ENCODE peak calls at places on chromosomes 5 and 9, in seven cellular contexts. One of them, this sample, is unnamed.

GRCh38 chr9:15149450-15149849 is 157.6 kb downstream of the TTC39B start:
- DNase-seq in GM13977: no peak
- DNase-seq in activated CD8-positive, alpha-beta memory T cell treated with anti-CD3 and anti-CD28 coated beads for 4 hours: no peak
- DNase-seq in stimulated activated CD8-positive, alpha-beta memory T cell treated with anti-CD3 and anti-CD28 coated beads, Interleukin-12 subunit alpha, Interleukin-12 subunit beta, amount 100 ng/mL, for 4 hours: no peak
- DNase-seq in caudate nucleus: no peak
- DNase-seq in amygdala: no peak
- DNase-seq in Calu3: no peak
- DNase-seq in this sample: no peak

GRCh38 chr5:119400248-119400647 is 44.4 kb downstream of the TNFAIP8 start:
- DNase-seq in GM13977: no peak
- DNase-seq in activated CD8-positive, alpha-beta memory T cell treated with anti-CD3 and anti-CD28 coated beads for 4 hours: no peak
- DNase-seq in stimulated activated CD8-positive, alpha-beta memory T cell treated with anti-CD3 and anti-CD28 coated beads, Interleukin-12 subunit alpha, Interleukin-12 subunit beta, amount 100 ng/mL, for 4 hours: no peak
- DNase-seq in caudate nucleus: no peak
- DNase-seq in amygdala: no peak
- DNase-seq in Calu3: no peak
- DNase-seq in this sample: no peak

GRCh38 chr5:6448622-6449464 is at the start of gene UBE2QL1:
- DNase-seq in GM13977: peak; percentile 68
- DNase-seq in activated CD8-positive, alpha-beta memory T cell treated with anti-CD3 and anti-CD28 coated beads for 4 hours: no peak
- DNase-seq in stimulated activated CD8-positive, alpha-beta memory T cell treated with anti-CD3 and anti-CD28 coated beads, Interleukin-12 subunit alpha, Interleukin-12 subunit beta, amount 100 ng/mL, for 4 hours: no peak
- DNase-seq in caudate nucleus: no peak
- DNase-seq in amygdala: no peak
- DNase-seq in Calu3: no peak
- DNase-seq in this sample: peak; percentile 41

GRCh38 chr5:150623152-150623877 is 17.1 kb upstream of the SYNPO start:
- DNase-seq in GM13977: peak; percentile 78
- DNase-seq in activated CD8-positive, alpha-beta memory T cell treated with anti-CD3 and anti-CD28 coated beads for 4 hours: no peak
- DNase-seq in stimulated activated CD8-positive, alpha-beta memory T cell treated with anti-CD3 and anti-CD28 coated beads, Interleukin-12 subunit alpha, Interleukin-12 subunit beta, amount 100 ng/mL, for 4 hours: no peak
- DNase-seq in caudate nucleus: no peak
- DNase-seq in amygdala: no peak
- DNase-seq in Calu3: no peak
- DNase-seq in this sample: no peak

GRCh38 chr5:4511996-4512656 is 628.0 kb upstream of the ADAMTS16 start:
- DNase-seq in GM13977: no peak
- DNase-seq in activated CD8-positive, alpha-beta memory T cell treated with anti-CD3 and anti-CD28 coated beads for 4 hours: no peak
- DNase-seq in stimulated activated CD8-positive, alpha-beta memory T cell treated with anti-CD3 and anti-CD28 coated beads, Interleukin-12 subunit alpha, Interleukin-12 subunit beta, amount 100 ng/mL, for 4 hours: no peak
- DNase-seq in caudate nucleus: no peak
- DNase-seq in amygdala: no peak
- DNase-seq in Calu3: no peak
- DNase-seq in this sample: no peak

GRCh38 chr5:14816999-14817761 is 54.4 kb downstream of the ANKH start:
- DNase-seq in GM13977: no peak
- DNase-seq in activated CD8-positive, alpha-beta memory T cell treated with anti-CD3 and anti-CD28 coated beads for 4 hours: no peak
- DNase-seq in stimulated activated CD8-positive, alpha-beta memory T cell treated with anti-CD3 and anti-CD28 coated beads, Interleukin-12 subunit alpha, Interleukin-12 subunit beta, amount 100 ng/mL, for 4 hours: no peak
- DNase-seq in caudate nucleus: no peak
- DNase-seq in amygdala: no peak
- DNase-seq in Calu3: no peak
- DNase-seq in this sample: no peak

GRCh38 chr5:68440666-68441065 is 225.1 kb downstream of the PIK3R1 start:
- DNase-seq in GM13977: no peak
- DNase-seq in activated CD8-positive, alpha-beta memory T cell treated with anti-CD3 and anti-CD28 coated beads for 4 hours: no peak
- DNase-seq in stimulated activated CD8-positive, alpha-beta memory T cell treated with anti-CD3 and anti-CD28 coated beads, Interleukin-12 subunit alpha, Interleukin-12 subunit beta, amount 100 ng/mL, for 4 hours: no peak
- DNase-seq in caudate nucleus: no peak
- DNase-seq in amygdala: no peak
- DNase-seq in Calu3: no peak
- DNase-seq in this sample: no peak

GRCh38 chr5:73692981-73693380 is 67.0 kb downstream of the ARHGEF28 start:
- DNase-seq in GM13977: no peak
- DNase-seq in activated CD8-positive, alpha-beta memory T cell treated with anti-CD3 and anti-CD28 coated beads for 4 hours: no peak
- DNase-seq in stimulated activated CD8-positive, alpha-beta memory T cell treated with anti-CD3 and anti-CD28 coated beads, Interleukin-12 subunit alpha, Interleukin-12 subunit beta, amount 100 ng/mL, for 4 hours: no peak
- DNase-seq in caudate nucleus: no peak
- DNase-seq in amygdala: no peak
- DNase-seq in Calu3: no peak
- DNase-seq in this sample: no peak

GRCh38 chr5:135038829-135039525 is 4.9 kb upstream of the PITX1 start:
- DNase-seq in GM13977: no peak
- DNase-seq in activated CD8-positive, alpha-beta memory T cell treated with anti-CD3 and anti-CD28 coated beads for 4 hours: no peak
- DNase-seq in stimulated activated CD8-positive, alpha-beta memory T cell treated with anti-CD3 and anti-CD28 coated beads, Interleukin-12 subunit alpha, Interleukin-12 subunit beta, amount 100 ng/mL, for 4 hours: no peak
- DNase-seq in caudate nucleus: no peak
- DNase-seq in amygdala: no peak
- DNase-seq in Calu3: peak; percentile 50
- DNase-seq in this sample: no peak

GRCh38 chr9:79877943-79878612 is 306.3 kb downstream of the TLE4 start:
- DNase-seq in GM13977: no peak
- DNase-seq in activated CD8-positive, alpha-beta memory T cell treated with anti-CD3 and anti-CD28 coated beads for 4 hours: no peak
- DNase-seq in stimulated activated CD8-positive, alpha-beta memory T cell treated with anti-CD3 and anti-CD28 coated beads, Interleukin-12 subunit alpha, Interleukin-12 subunit beta, amount 100 ng/mL, for 4 hours: no peak
- DNase-seq in caudate nucleus: no peak
- DNase-seq in amygdala: no peak
- DNase-seq in Calu3: no peak
- DNase-seq in this sample: no peak

GRCh38 chr5:53069626-53070025 is 39.9 kb downstream of the MOCS2 start:
- DNase-seq in GM13977: no peak
- DNase-seq in activated CD8-positive, alpha-beta memory T cell treated with anti-CD3 and anti-CD28 coated beads for 4 hours: no peak
- DNase-seq in stimulated activated CD8-positive, alpha-beta memory T cell treated with anti-CD3 and anti-CD28 coated beads, Interleukin-12 subunit alpha, Interleukin-12 subunit beta, amount 100 ng/mL, for 4 hours: no peak
- DNase-seq in caudate nucleus: no peak
- DNase-seq in amygdala: no peak
- DNase-seq in Calu3: no peak
- DNase-seq in this sample: no peak

GRCh38 chr9:96193356-96193755 is 108.6 kb downstream of the HSD17B3 start:
- DNase-seq in GM13977: no peak
- DNase-seq in activated CD8-positive, alpha-beta memory T cell treated with anti-CD3 and anti-CD28 coated beads for 4 hours: no peak
- DNase-seq in stimulated activated CD8-positive, alpha-beta memory T cell treated with anti-CD3 and anti-CD28 coated beads, Interleukin-12 subunit alpha, Interleukin-12 subunit beta, amount 100 ng/mL, for 4 hours: no peak
- DNase-seq in caudate nucleus: no peak
- DNase-seq in amygdala: no peak
- DNase-seq in Calu3: no peak
- DNase-seq in this sample: no peak

GRCh38 chr5:935510-936084 is 42.9 kb downstream of the TRIP13 start:
- DNase-seq in GM13977: no peak
- DNase-seq in activated CD8-positive, alpha-beta memory T cell treated with anti-CD3 and anti-CD28 coated beads for 4 hours: no peak
- DNase-seq in stimulated activated CD8-positive, alpha-beta memory T cell treated with anti-CD3 and anti-CD28 coated beads, Interleukin-12 subunit alpha, Interleukin-12 subunit beta, amount 100 ng/mL, for 4 hours: no peak
- DNase-seq in caudate nucleus: no peak
- DNase-seq in amygdala: no peak
- DNase-seq in Calu3: no peak
- DNase-seq in this sample: no peak

GRCh38 chr5:8750100-8750499 is 795.8 kb downstream of the SEMA5A start:
- DNase-seq in GM13977: no peak
- DNase-seq in activated CD8-positive, alpha-beta memory T cell treated with anti-CD3 and anti-CD28 coated beads for 4 hours: no peak
- DNase-seq in stimulated activated CD8-positive, alpha-beta memory T cell treated with anti-CD3 and anti-CD28 coated beads, Interleukin-12 subunit alpha, Interleukin-12 subunit beta, amount 100 ng/mL, for 4 hours: no peak
- DNase-seq in caudate nucleus: no peak
- DNase-seq in amygdala: no peak
- DNase-seq in Calu3: no peak
- DNase-seq in this sample: no peak

GRCh38 chr5:135242021-135242480 is 157.0 kb downstream of the MACROH2A1 start:
- DNase-seq in GM13977: no peak
- DNase-seq in activated CD8-positive, alpha-beta memory T cell treated with anti-CD3 and anti-CD28 coated beads for 4 hours: no peak
- DNase-seq in stimulated activated CD8-positive, alpha-beta memory T cell treated with anti-CD3 and anti-CD28 coated beads, Interleukin-12 subunit alpha, Interleukin-12 subunit beta, amount 100 ng/mL, for 4 hours: no peak
- DNase-seq in caudate nucleus: no peak
- DNase-seq in amygdala: no peak
- DNase-seq in Calu3: no peak
- DNase-seq in this sample: no peak

GRCh38 chr9:86705474-86705873 is 241.8 kb downstream of the GAS1 start:
- DNase-seq in GM13977: no peak
- DNase-seq in activated CD8-positive, alpha-beta memory T cell treated with anti-CD3 and anti-CD28 coated beads for 4 hours: no peak
- DNase-seq in stimulated activated CD8-positive, alpha-beta memory T cell treated with anti-CD3 and anti-CD28 coated beads, Interleukin-12 subunit alpha, Interleukin-12 subunit beta, amount 100 ng/mL, for 4 hours: no peak
- DNase-seq in caudate nucleus: no peak
- DNase-seq in amygdala: no peak
- DNase-seq in Calu3: no peak
- DNase-seq in this sample: no peak

GRCh38 chr9:106284300-106284699 is 578.7 kb upstream of the ZNF462 start:
- DNase-seq in GM13977: no peak
- DNase-seq in activated CD8-positive, alpha-beta memory T cell treated with anti-CD3 and anti-CD28 coated beads for 4 hours: no peak
- DNase-seq in stimulated activated CD8-positive, alpha-beta memory T cell treated with anti-CD3 and anti-CD28 coated beads, Interleukin-12 subunit alpha, Interleukin-12 subunit beta, amount 100 ng/mL, for 4 hours: no peak
- DNase-seq in caudate nucleus: no peak
- DNase-seq in amygdala: no peak
- DNase-seq in Calu3: no peak
- DNase-seq in this sample: no peak

GRCh38 chr5:38463634-38464521 is 92.6 kb downstream of the LIFR start:
- DNase-seq in GM13977: no peak
- DNase-seq in activated CD8-positive, alpha-beta memory T cell treated with anti-CD3 and anti-CD28 coated beads for 4 hours: no peak
- DNase-seq in stimulated activated CD8-positive, alpha-beta memory T cell treated with anti-CD3 and anti-CD28 coated beads, Interleukin-12 subunit alpha, Interleukin-12 subunit beta, amount 100 ng/mL, for 4 hours: no peak
- DNase-seq in caudate nucleus: no peak
- DNase-seq in amygdala: no peak
- DNase-seq in Calu3: no peak
- DNase-seq in this sample: no peak

GRCh38 chr5:132853323-132853722 is 12.9 kb downstream of the GDF9 start:
- DNase-seq in GM13977: no peak
- DNase-seq in activated CD8-positive, alpha-beta memory T cell treated with anti-CD3 and anti-CD28 coated beads for 4 hours: no peak
- DNase-seq in stimulated activated CD8-positive, alpha-beta memory T cell treated with anti-CD3 and anti-CD28 coated beads, Interleukin-12 subunit alpha, Interleukin-12 subunit beta, amount 100 ng/mL, for 4 hours: no peak
- DNase-seq in caudate nucleus: no peak
- DNase-seq in amygdala: no peak
- DNase-seq in Calu3: no peak
- DNase-seq in this sample: no peak

GRCh38 chr5:94847726-94848125 is 229.3 kb downstream of the SLF1 start:
- DNase-seq in GM13977: no peak
- DNase-seq in activated CD8-positive, alpha-beta memory T cell treated with anti-CD3 and anti-CD28 coated beads for 4 hours: no peak
- DNase-seq in stimulated activated CD8-positive, alpha-beta memory T cell treated with anti-CD3 and anti-CD28 coated beads, Interleukin-12 subunit alpha, Interleukin-12 subunit beta, amount 100 ng/mL, for 4 hours: no peak
- DNase-seq in caudate nucleus: no peak
- DNase-seq in amygdala: no peak
- DNase-seq in Calu3: no peak
- DNase-seq in this sample: no peak

GRCh38 chr5:151947924-151948323 is 23.3 kb upstream of the GLRA1 start:
- DNase-seq in GM13977: peak; percentile 12
- DNase-seq in activated CD8-positive, alpha-beta memory T cell treated with anti-CD3 and anti-CD28 coated beads for 4 hours: no peak
- DNase-seq in stimulated activated CD8-positive, alpha-beta memory T cell treated with anti-CD3 and anti-CD28 coated beads, Interleukin-12 subunit alpha, Interleukin-12 subunit beta, amount 100 ng/mL, for 4 hours: no peak
- DNase-seq in caudate nucleus: no peak
- DNase-seq in amygdala: no peak
- DNase-seq in Calu3: no peak
- DNase-seq in this sample: no peak

GRCh38 chr5:75660678-75661465 is 49.6 kb downstream of the ANKDD1B start:
- DNase-seq in GM13977: no peak
- DNase-seq in activated CD8-positive, alpha-beta memory T cell treated with anti-CD3 and anti-CD28 coated beads for 4 hours: no peak
- DNase-seq in stimulated activated CD8-positive, alpha-beta memory T cell treated with anti-CD3 and anti-CD28 coated beads, Interleukin-12 subunit alpha, Interleukin-12 subunit beta, amount 100 ng/mL, for 4 hours: no peak
- DNase-seq in caudate nucleus: no peak
- DNase-seq in amygdala: no peak
- DNase-seq in Calu3: no peak
- DNase-seq in this sample: no peak

GRCh38 chr9:113479150-113479761 is 15.7 kb downstream of the RGS3 start:
- DNase-seq in GM13977: no peak
- DNase-seq in activated CD8-positive, alpha-beta memory T cell treated with anti-CD3 and anti-CD28 coated beads for 4 hours: peak; percentile 15
- DNase-seq in stimulated activated CD8-positive, alpha-beta memory T cell treated with anti-CD3 and anti-CD28 coated beads, Interleukin-12 subunit alpha, Interleukin-12 subunit beta, amount 100 ng/mL, for 4 hours: peak; percentile 9
- DNase-seq in caudate nucleus: no peak
- DNase-seq in amygdala: no peak
- DNase-seq in Calu3: peak; percentile 23
- DNase-seq in this sample: no peak

GRCh38 chr5:171850354-171850947 is 64.8 kb downstream of the SMIM23 start:
- DNase-seq in GM13977: no peak
- DNase-seq in activated CD8-positive, alpha-beta memory T cell treated with anti-CD3 and anti-CD28 coated beads for 4 hours: no peak
- DNase-seq in stimulated activated CD8-positive, alpha-beta memory T cell treated with anti-CD3 and anti-CD28 coated beads, Interleukin-12 subunit alpha, Interleukin-12 subunit beta, amount 100 ng/mL, for 4 hours: no peak
- DNase-seq in caudate nucleus: no peak
- DNase-seq in amygdala: no peak
- DNase-seq in Calu3: no peak
- DNase-seq in this sample: no peak

GRCh38 chr5:71596169-71596568 is 9.0 kb downstream of the MCCC2 start:
- DNase-seq in GM13977: no peak
- DNase-seq in activated CD8-positive, alpha-beta memory T cell treated with anti-CD3 and anti-CD28 coated beads for 4 hours: no peak
- DNase-seq in stimulated activated CD8-positive, alpha-beta memory T cell treated with anti-CD3 and anti-CD28 coated beads, Interleukin-12 subunit alpha, Interleukin-12 subunit beta, amount 100 ng/mL, for 4 hours: no peak
- DNase-seq in caudate nucleus: no peak
- DNase-seq in amygdala: no peak
- DNase-seq in Calu3: no peak
- DNase-seq in this sample: no peak

GRCh38 chr5:158205992-158206391 is 347.0 kb upstream of the CLINT1 start:
- DNase-seq in GM13977: no peak
- DNase-seq in activated CD8-positive, alpha-beta memory T cell treated with anti-CD3 and anti-CD28 coated beads for 4 hours: no peak
- DNase-seq in stimulated activated CD8-positive, alpha-beta memory T cell treated with anti-CD3 and anti-CD28 coated beads, Interleukin-12 subunit alpha, Interleukin-12 subunit beta, amount 100 ng/mL, for 4 hours: no peak
- DNase-seq in caudate nucleus: no peak
- DNase-seq in amygdala: no peak
- DNase-seq in Calu3: no peak
- DNase-seq in this sample: no peak

GRCh38 chr5:136631176-136631575 is 265.8 kb upstream of the TRPC7 start:
- DNase-seq in GM13977: no peak
- DNase-seq in activated CD8-positive, alpha-beta memory T cell treated with anti-CD3 and anti-CD28 coated beads for 4 hours: no peak
- DNase-seq in stimulated activated CD8-positive, alpha-beta memory T cell treated with anti-CD3 and anti-CD28 coated beads, Interleukin-12 subunit alpha, Interleukin-12 subunit beta, amount 100 ng/mL, for 4 hours: no peak
- DNase-seq in caudate nucleus: no peak
- DNase-seq in amygdala: no peak
- DNase-seq in Calu3: no peak
- DNase-seq in this sample: no peak

GRCh38 chr9:4371108-4371507 is 71.2 kb upstream of the GLIS3 start:
- DNase-seq in GM13977: no peak
- DNase-seq in activated CD8-positive, alpha-beta memory T cell treated with anti-CD3 and anti-CD28 coated beads for 4 hours: no peak
- DNase-seq in stimulated activated CD8-positive, alpha-beta memory T cell treated with anti-CD3 and anti-CD28 coated beads, Interleukin-12 subunit alpha, Interleukin-12 subunit beta, amount 100 ng/mL, for 4 hours: no peak
- DNase-seq in caudate nucleus: no peak
- DNase-seq in amygdala: no peak
- DNase-seq in Calu3: no peak
- DNase-seq in this sample: no peak

GRCh38 chr9:101574773-101575333 is 19.9 kb downstream of the PPP3R2 start:
- DNase-seq in GM13977: no peak
- DNase-seq in activated CD8-positive, alpha-beta memory T cell treated with anti-CD3 and anti-CD28 coated beads for 4 hours: no peak
- DNase-seq in stimulated activated CD8-positive, alpha-beta memory T cell treated with anti-CD3 and anti-CD28 coated beads, Interleukin-12 subunit alpha, Interleukin-12 subunit beta, amount 100 ng/mL, for 4 hours: no peak
- DNase-seq in caudate nucleus: no peak
- DNase-seq in amygdala: no peak
- DNase-seq in Calu3: no peak
- DNase-seq in this sample: no peak

GRCh38 chr9:18706648-18707047 is 232.7 kb downstream of the ADAMTSL1 start:
- DNase-seq in GM13977: no peak
- DNase-seq in activated CD8-positive, alpha-beta memory T cell treated with anti-CD3 and anti-CD28 coated beads for 4 hours: no peak
- DNase-seq in stimulated activated CD8-positive, alpha-beta memory T cell treated with anti-CD3 and anti-CD28 coated beads, Interleukin-12 subunit alpha, Interleukin-12 subunit beta, amount 100 ng/mL, for 4 hours: no peak
- DNase-seq in caudate nucleus: no peak
- DNase-seq in amygdala: no peak
- DNase-seq in Calu3: no peak
- DNase-seq in this sample: no peak

GRCh38 chr5:74919487-74919886 is 53.3 kb upstream of the FAM169A start:
- DNase-seq in GM13977: peak; percentile 60
- DNase-seq in activated CD8-positive, alpha-beta memory T cell treated with anti-CD3 and anti-CD28 coated beads for 4 hours: no peak
- DNase-seq in stimulated activated CD8-positive, alpha-beta memory T cell treated with anti-CD3 and anti-CD28 coated beads, Interleukin-12 subunit alpha, Interleukin-12 subunit beta, amount 100 ng/mL, for 4 hours: no peak
- DNase-seq in caudate nucleus: peak; percentile 7
- DNase-seq in amygdala: no peak
- DNase-seq in Calu3: no peak
- DNase-seq in this sample: peak; percentile 37

GRCh38 chr5:132094393-132095076 is 20.9 kb downstream of the CSF2 start:
- DNase-seq in GM13977: no peak
- DNase-seq in activated CD8-positive, alpha-beta memory T cell treated with anti-CD3 and anti-CD28 coated beads for 4 hours: no peak
- DNase-seq in stimulated activated CD8-positive, alpha-beta memory T cell treated with anti-CD3 and anti-CD28 coated beads, Interleukin-12 subunit alpha, Interleukin-12 subunit beta, amount 100 ng/mL, for 4 hours: no peak
- DNase-seq in caudate nucleus: no peak
- DNase-seq in amygdala: no peak
- DNase-seq in Calu3: peak; percentile 61
- DNase-seq in this sample: no peak

GRCh38 chr5:157162919-157163510 is 3.0 kb downstream of the GARIN3 start:
- DNase-seq in GM13977: no peak
- DNase-seq in activated CD8-positive, alpha-beta memory T cell treated with anti-CD3 and anti-CD28 coated beads for 4 hours: no peak
- DNase-seq in stimulated activated CD8-positive, alpha-beta memory T cell treated with anti-CD3 and anti-CD28 coated beads, Interleukin-12 subunit alpha, Interleukin-12 subunit beta, amount 100 ng/mL, for 4 hours: no peak
- DNase-seq in caudate nucleus: no peak
- DNase-seq in amygdala: no peak
- DNase-seq in Calu3: no peak
- DNase-seq in this sample: no peak

GRCh38 chr9:105046907-105047651 is 119.1 kb upstream of the ABCA1 start:
- DNase-seq in GM13977: no peak
- DNase-seq in activated CD8-positive, alpha-beta memory T cell treated with anti-CD3 and anti-CD28 coated beads for 4 hours: no peak
- DNase-seq in stimulated activated CD8-positive, alpha-beta memory T cell treated with anti-CD3 and anti-CD28 coated beads, Interleukin-12 subunit alpha, Interleukin-12 subunit beta, amount 100 ng/mL, for 4 hours: no peak
- DNase-seq in caudate nucleus: no peak
- DNase-seq in amygdala: no peak
- DNase-seq in Calu3: no peak
- DNase-seq in this sample: no peak